ENCODE peak calls at places on chromosomes 4 and X, in five cellular contexts. G is brain microvascular endothelial cell, P is MM.1S, I is osteocyte, Z is hepatocyte. Q is an unnamed sample.

GRCh38 chr4:151287409-151287808 is 10.4 kb downstream of the PRSS48 start:
- DNase-seq in Z (no peak), P (no peak), I (no peak), G (no peak), Q (no peak)

GRCh38 chr4:159048166-159048886 is 54.6 kb upstream of the RAPGEF2 start:
- DNase-seq in I (no peak), P (no peak), G (peak), Z (peak), Q (peak)

GRCh38 chrX:132750312-132751042 is 208.0 kb downstream of the HS6ST2 start:
- DNase-seq in P (peak), Z (no peak), G (no peak), I (no peak), Q (no peak)

GRCh38 chr4:173252024-173252935 is 81.9 kb downstream of the HMGB2 start:
- DNase-seq in Z (peak), G (peak), P (peak), I (peak), Q (no peak)

GRCh38 chr4:156829194-156829593 is 142.4 kb downstream of the PDGFC start:
- DNase-seq in I (no peak), G (no peak), Z (no peak), P (no peak), Q (no peak)

GRCh38 chrX:69137371-69137881 is 27.8 kb downstream of the PJA1 start:
- DNase-seq in Z (peak), P (no peak), G (peak), I (no peak), Q (no peak)

GRCh38 chr4:182518421-182518820 is 275.2 kb downstream of the TENM3 start:
- DNase-seq in Z (no peak), I (no peak), G (no peak), P (no peak), Q (no peak)

GRCh38 chr4:85445058-85445639 is 29.8 kb upstream of the ARHGAP24 start:
- DNase-seq in I (no peak), P (no peak), Z (no peak), G (no peak), Q (no peak)

GRCh38 chr4:169899295-169899694 is 126.9 kb downstream of the MFAP3L start:
- DNase-seq in I (no peak), G (peak), P (no peak), Z (no peak), Q (no peak)

GRCh38 chr4:41815478-41815877 is 67.0 kb upstream of the PHOX2B start:
- DNase-seq in P (no peak), Z (no peak), G (no peak), I (no peak), Q (no peak)
- TF ChIP-seq CTCF in P (no peak), Z (no peak), G (no peak), I (no peak), Q (no peak)

DNA sequence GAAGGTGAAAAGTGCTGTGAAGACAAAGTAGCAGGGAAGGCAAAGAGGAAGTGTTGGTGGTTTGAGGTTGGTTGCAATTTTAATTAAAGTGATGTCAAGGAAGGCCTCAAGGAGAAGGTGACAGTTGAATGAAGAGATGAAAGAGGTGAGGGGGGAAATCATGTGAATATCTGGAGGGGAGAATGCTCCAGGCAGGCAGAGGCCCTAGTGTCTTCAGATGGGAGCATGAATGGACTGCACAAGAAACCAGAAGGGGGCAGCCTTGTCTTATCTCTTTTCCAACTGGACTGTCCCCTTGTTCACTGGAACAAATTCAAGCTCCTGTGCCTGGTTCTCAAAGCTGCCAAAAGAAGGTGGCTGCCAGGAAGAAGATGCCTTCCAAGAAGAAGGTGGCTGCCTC is 68.4 kb downstream of the MAOB start:
- DNase-seq in G (no peak), P (no peak), I (no peak), Z (no peak), Q (no peak)
- TF ChIP-seq CTCF in G (peak), P (no peak), I (no peak), Z (no peak), Q (no peak)

GRCh38 chrX:24561121-24561520 is 86.0 kb downstream of the PCYT1B start:
- DNase-seq in P (no peak), Z (no peak), I (no peak), G (no peak), Q (no peak)
- TF ChIP-seq CTCF in P (no peak), Z (no peak), I (peak), G (no peak), Q (no peak)

GRCh38 chr4:90419124-90419711 is 292.0 kb downstream of the CCSER1 start:
- DNase-seq in Z (peak), I (no peak), P (peak), G (no peak), Q (no peak)
- TF ChIP-seq CTCF in Z (peak), I (peak), P (peak), G (peak), Q (peak)

GRCh38 chr4:15194520-15194919 is 192.2 kb downstream of the CPEB2 start:
- DNase-seq in Z (no peak), G (peak), I (no peak), P (no peak), Q (no peak)

GRCh38 chr4:15201782-15202181 is 199.5 kb downstream of the CPEB2 start:
- DNase-seq in G (no peak), P (no peak), Z (no peak), I (no peak), Q (no peak)

GRCh38 chr4:15202481-15202880 is 200.2 kb downstream of the CPEB2 start:
- DNase-seq in P (no peak), I (no peak), G (peak), Z (peak), Q (no peak)

GRCh38 chr4:15197005-15197404 is 194.7 kb downstream of the CPEB2 start:
- DNase-seq in P (no peak), G (peak), Z (peak), I (no peak), Q (no peak)

GRCh38 chr4:15198070-15198727 is 195.9 kb downstream of the CPEB2 start:
- DNase-seq in P (no peak), I (no peak), G (peak), Z (no peak), Q (no peak)
- TF ChIP-seq CTCF in P (no peak), I (no peak), G (peak), Z (no peak), Q (no peak)

Q was measured in dorsolateral prefrontal cortex.